ENCODE peak calls at places on chromosome 3, in eight cellular contexts. G is stomach, M is sigmoid colon, Z is GM12878, K is endothelial cell of umbilical vein, N is prostate gland, S is K562, A is HCT116. Y is an unnamed sample.

GRCh38 chr3:114624047-114624445 is 330.2 kb downstream of the TIGIT start:
- DNase-seq in G (no peak), K (peak), M (peak), Z (no peak), S (no peak), A (no peak), N (no peak), Y (no peak)

GRCh38 chr3:49609815-49610214 is 55.5 kb downstream of the BSN start:
- DNase-seq in N (no peak), G (no peak), A (no peak), S (no peak), M (no peak), K (no peak), Z (no peak), Y (no peak)

GRCh38 chr3:152283492-152284381 is 15.0 kb downstream of the MBNL1 start:
- DNase-seq in N (no peak), K (no peak), M (no peak), G (no peak), A (no peak), S (no peak), Z (no peak), Y (no peak)

GRCh38 chr3:45205126-45205525 is 21.0 kb downstream of the TMEM158 start:
- DNase-seq in S (no peak), K (no peak), Z (no peak), A (no peak), G (no peak), M (no peak), N (no peak), Y (no peak)

GRCh38 chr3:111173328-111173900 is 101.8 kb downstream of the NECTIN3 start:
- DNase-seq in Z (no peak), M (no peak), G (no peak), K (no peak), N (no peak), S (no peak), A (no peak), Y (no peak)

GRCh38 chr3:16885948-16886683 is 1.4 kb downstream of the PLCL2 start:
- DNase-seq in Z (no peak), M (no peak), G (no peak), A (no peak), K (peak), S (no peak), N (no peak), Y (no peak)

GRCh38 chr3:82157952-82158351 is 396.5 kb upstream of the GBE1 start:
- DNase-seq in K (peak), A (peak), S (no peak), N (no peak), Z (no peak), G (no peak), M (no peak), Y (no peak)

GRCh38 chr3:170346481-170347125 is 10.9 kb upstream of the SKIL start:
- DNase-seq in N (no peak), K (no peak), M (no peak), G (no peak), S (no peak), A (no peak), Z (no peak), Y (no peak)

GRCh38 chr3:134625885-134626741 is 24.7 kb downstream of the KY start:
- DNase-seq in S (no peak), M (no peak), A (no peak), N (no peak), K (no peak), G (peak), Z (no peak), Y (no peak)

GRCh38 chr3:161914703-161915102 is 418.1 kb downstream of the OTOL1 start:
- DNase-seq in S (peak), N (no peak), G (no peak), A (no peak), Z (no peak), M (peak), K (no peak), Y (no peak)

GRCh38 chr3:142863010-142863787 is 25.7 kb downstream of the PCOLCE2 start:
- DNase-seq in Z (no peak), K (no peak), S (no peak), N (no peak), A (no peak), G (no peak), M (no peak), Y (no peak)

GRCh38 chr3:178099885-178100284 is 436.4 kb upstream of the KCNMB2 start:
- DNase-seq in N (no peak), S (no peak), A (no peak), M (no peak), G (no peak), Z (no peak), K (no peak), Y (no peak)

GRCh38 chr3:178100881-178101280 is 435.4 kb upstream of the KCNMB2 start:
- DNase-seq in M (no peak), G (no peak), Z (no peak), A (no peak), S (no peak), N (no peak), K (no peak), Y (no peak)

GRCh38 chr3:178107804-178108203 is 428.4 kb upstream of the KCNMB2 start:
- DNase-seq in G (no peak), A (no peak), S (no peak), K (no peak), N (no peak), M (no peak), Z (no peak), Y (no peak)

GRCh38 chr3:178097576-178097975 is 438.7 kb upstream of the KCNMB2 start:
- DNase-seq in N (no peak), K (no peak), G (no peak), M (no peak), S (no peak), A (no peak), Z (no peak), Y (no peak)

DNA sequence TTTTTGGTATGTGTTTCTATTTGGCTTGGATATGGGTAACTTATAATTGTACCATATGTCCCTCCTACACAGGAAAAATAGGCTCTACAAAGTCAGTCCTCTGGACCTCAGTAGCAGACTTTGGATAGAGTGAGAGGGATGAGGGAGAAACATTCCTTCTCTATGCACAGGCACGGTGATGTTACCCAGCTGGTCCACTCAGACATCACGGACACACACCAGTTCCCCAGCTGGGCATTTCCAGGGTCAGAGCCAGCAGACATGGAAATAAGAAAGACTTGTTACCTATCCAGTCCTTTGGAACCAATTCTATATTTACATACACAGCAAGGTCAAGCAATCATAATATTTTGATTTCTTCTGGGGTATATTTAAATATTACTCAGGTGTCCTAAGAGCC is 433.1 kb upstream of the KCNMB2 start:
- DNase-seq in G (no peak), N (no peak), S (no peak), M (peak), Z (no peak), A (no peak), K (no peak), Y (no peak)
- TF ChIP-seq POLR2AphosphoS5 in G (no peak), N (no peak), S (no peak), M (peak), Z (no peak), A (no peak), K (no peak), Y (no peak)

GRCh38 chr3:128497305-128498126 is 4.5 kb upstream of the GATA2 start:
- DNase-seq in N (peak), M (peak), Z (no peak), G (peak), S (peak), A (no peak), K (peak), Y (peak)
- TF ChIP-seq POLR2A in N (peak), M (no peak), Z (no peak), G (no peak), S (peak), A (no peak), K (no peak), Y (no peak)

GRCh38 chr3:23877324-23877980 is 39.3 kb downstream of the NKIRAS1 start:
- DNase-seq in G (no peak), K (peak), Z (no peak), S (no peak), A (no peak), N (no peak), M (no peak), Y (no peak)
- TF ChIP-seq POLR2AphosphoS5 in G (no peak), K (no peak), Z (no peak), S (no peak), A (no peak), N (no peak), M (no peak), Y (no peak)

GRCh38 chr3:195895900-195896360 is 12.4 kb downstream of the TNK2 start:
- DNase-seq in G (peak), N (no peak), M (peak), K (peak), Z (no peak), A (no peak), S (peak), Y (peak)
- TF ChIP-seq POLR2A in G (no peak), N (no peak), M (no peak), K (no peak), Z (peak), A (no peak), S (no peak), Y (no peak)

GRCh38 chr3:42900226-42900625 is 5.7 kb upstream of the ZNF662 start:
- DNase-seq in N (no peak), G (no peak), Z (no peak), A (no peak), S (no peak), K (no peak), M (no peak), Y (no peak)

GRCh38 chr3:42904076-42904475 is 1.9 kb upstream of the ZNF662 start:
- DNase-seq in Z (no peak), M (no peak), N (no peak), S (no peak), G (no peak), K (no peak), A (no peak), Y (no peak)

GRCh38 chr3:42902257-42902656 is 3.7 kb upstream of the ZNF662 start:
- DNase-seq in G (no peak), S (peak), M (no peak), A (no peak), Z (no peak), N (no peak), K (no peak), Y (no peak)

GRCh38 chr3:42898896-42899675 is 6.9 kb upstream of the ZNF662 start:
- DNase-seq in G (no peak), Z (no peak), K (no peak), M (no peak), S (no peak), A (no peak), N (no peak), Y (no peak)

DNA sequence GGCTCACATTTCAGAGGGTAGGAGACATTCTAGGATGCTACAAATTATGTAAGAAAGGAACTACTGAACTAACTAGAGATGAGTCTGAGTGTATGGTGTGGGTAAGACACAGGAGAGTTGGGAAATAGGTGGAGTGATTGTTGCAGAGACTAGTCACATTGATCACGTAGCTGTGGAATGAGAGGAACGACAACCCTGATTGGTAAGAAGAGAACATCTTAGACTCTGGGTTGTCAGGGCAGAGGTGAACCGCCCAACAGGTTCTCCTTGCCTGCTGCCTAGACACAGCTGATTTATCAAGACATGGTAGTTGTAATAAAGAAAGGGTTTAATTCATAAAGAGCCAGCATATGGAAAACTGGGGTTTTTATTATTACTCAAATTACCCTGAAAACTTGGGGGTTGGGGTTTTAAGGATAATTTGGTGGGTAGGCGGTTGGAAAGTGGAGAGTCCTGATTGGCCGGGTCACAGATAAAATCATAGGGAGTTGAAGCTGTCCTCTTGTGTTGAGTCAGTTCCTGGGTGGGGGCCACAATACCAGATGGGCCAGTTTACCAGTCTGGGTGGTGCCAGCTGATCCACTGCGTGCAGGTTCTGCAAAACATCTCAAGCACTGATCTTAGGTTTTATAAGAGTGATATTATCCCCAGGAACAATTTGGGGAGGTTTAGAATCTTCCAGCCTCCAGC is 5.1 kb upstream of the ZNF662 start:
- DNase-seq in Z (no peak), M (no peak), S (no peak), K (no peak), N (no peak), G (peak), A (no peak), Y (no peak)
- TF ChIP-seq POLR2AphosphoS5 in Z (no peak), M (no peak), S (no peak), K (no peak), N (no peak), G (no peak), A (no peak), Y (no peak)

GRCh38 chr3:127607675-127608361 is 9.6 kb downstream of the MCM2 start:
- DNase-seq in M (no peak), A (no peak), S (no peak), G (no peak), N (no peak), K (no peak), Z (no peak), Y (no peak)
- TF ChIP-seq POLR2A in M (no peak), A (no peak), S (no peak), G (no peak), N (no peak), K (no peak), Z (no peak), Y (no peak)

GRCh38 chr3:71328917-71329316 is 254.6 kb downstream of the FOXP1 start:
- DNase-seq in G (no peak), K (no peak), A (no peak), N (no peak), M (no peak), Z (no peak), S (no peak), Y (no peak)

GRCh38 chr3:71330909-71331308 is 252.6 kb downstream of the FOXP1 start:
- DNase-seq in G (no peak), K (no peak), N (no peak), M (no peak), S (no peak), Z (no peak), A (no peak), Y (no peak)

GRCh38 chr3:71330505-71330904 is 253.0 kb downstream of the FOXP1 start:
- DNase-seq in M (no peak), A (no peak), G (no peak), S (no peak), N (no peak), Z (no peak), K (no peak), Y (no peak)

GRCh38 chr3:71323558-71323957 is 260.0 kb downstream of the FOXP1 start:
- DNase-seq in G (no peak), N (no peak), M (no peak), Z (no peak), S (no peak), K (no peak), A (no peak), Y (no peak)

DNA sequence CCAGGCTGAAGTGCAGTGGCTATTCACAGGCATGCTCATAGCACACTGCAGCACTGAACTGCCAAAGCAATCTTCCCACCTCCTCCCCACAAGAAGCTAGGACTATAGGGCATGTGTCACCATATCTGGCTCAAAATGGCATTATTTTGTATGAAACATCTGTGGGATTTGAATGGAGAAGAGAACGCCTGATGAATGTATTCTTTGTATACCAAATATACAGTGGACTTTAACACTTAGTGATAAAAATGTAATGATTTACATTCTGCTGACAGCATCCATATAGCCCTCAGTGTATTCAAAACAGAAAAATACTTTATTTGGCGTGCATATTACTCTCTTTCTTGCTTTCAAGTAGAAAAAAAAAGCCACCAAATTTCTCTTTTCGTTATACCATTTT is 257.8 kb downstream of the FOXP1 start:
- DNase-seq in Z (no peak), K (no peak), A (no peak), N (no peak), G (no peak), M (no peak), S (no peak), Y (no peak)
- TF ChIP-seq POLR2AphosphoS5 in Z (no peak), K (no peak), A (no peak), N (no peak), G (no peak), M (no peak), S (no peak), Y (no peak)

GRCh38 chr3:23942546-23942945 is 2.5 kb upstream of the NR1D2 start:
- DNase-seq in S (no peak), A (no peak), Z (no peak), N (no peak), G (no peak), K (no peak), M (no peak), Y (no peak)

GRCh38 chr3:23944007-23944760 is 902 bp upstream of the NR1D2 start:
- DNase-seq in M (no peak), G (no peak), N (no peak), K (no peak), S (no peak), A (no peak), Z (no peak), Y (no peak)

GRCh38 chr3:23945653-23945902 is 492 bp downstream of the NR1D2 start:
- DNase-seq in M (no peak), G (no peak), K (no peak), S (no peak), N (no peak), A (no peak), Z (no peak), Y (no peak)

GRCh38 chr3:23945903-23946751 is 1.0 kb downstream of the NR1D2 start:
- DNase-seq in S (peak), Z (peak), A (peak), K (peak), N (peak), M (peak), G (peak), Y (peak)

GRCh38 chr3:23944861-23945652 is at the start of gene NR1D2:
- DNase-seq in G (peak), S (peak), Z (no peak), K (peak), N (peak), A (peak), M (peak), Y (peak)
- TF ChIP-seq POLR2A in G (no peak), S (peak), Z (peak), K (peak), N (peak), A (peak), M (no peak), Y (no peak)

GRCh38 chr3:119716998-119717397 is 14.2 kb downstream of the CFAP91 start:
- DNase-seq in N (no peak), G (peak), K (no peak), A (no peak), Z (no peak), S (no peak), M (no peak), Y (no peak)
- TF ChIP-seq POLR2AphosphoS5 in N (no peak), G (no peak), K (no peak), A (no peak), Z (no peak), S (no peak), M (no peak), Y (no peak)

GRCh38 chr3:179148446-179149238 is 485 bp downstream of the PIK3CA start:
- DNase-seq in Z (no peak), S (peak), M (peak), A (no peak), G (peak), N (peak), K (peak), Y (peak)

GRCh38 chr3:179149239-179149887 is 1.2 kb downstream of the PIK3CA start:
- DNase-seq in Z (peak), A (no peak), M (no peak), S (peak), N (peak), G (no peak), K (no peak), Y (no peak)

GRCh38 chr3:179149951-179150350 is 1.8 kb downstream of the PIK3CA start:
- DNase-seq in S (peak), K (no peak), G (no peak), M (no peak), A (no peak), N (no peak), Z (no peak), Y (no peak)

GRCh38 chr3:179146911-179147570 is 1.1 kb upstream of the PIK3CA start:
- DNase-seq in N (peak), K (peak), Z (peak), G (no peak), A (peak), S (peak), M (no peak), Y (no peak)

GRCh38 chr3:179147571-179148445 is at the start of gene PIK3CA:
- DNase-seq in M (peak), A (peak), K (peak), G (peak), N (peak), S (peak), Z (peak), Y (peak)
- TF ChIP-seq POLR2A in M (peak), A (peak), K (peak), G (no peak), N (peak), S (peak), Z (peak), Y (peak)